ENCODE peak calls at places on chromosome 7, in eight cellular contexts. One of them, this sample, is unnamed. For H3K9me3 and H3K4me1, the result is how much of the 10 kb centered on the place peaks cover.

GRCh38 chr7:51592822-51593221 is 276.2 kb upstream of the COBL start:
- DNase-seq in adrenal gland: no peak
- DNase-seq in IMR-90: no peak
- DNase-seq in A549: no peak
- DNase-seq in psoas muscle: no peak
- DNase-seq in endodermal cell: no peak
- DNase-seq in mammary epithelial cell: no peak
- DNase-seq in aorta: no peak
- DNase-seq in this sample: no peak

GRCh38 chr7:103113164-103113563 is 35.7 kb downstream of the NAPEPLD start:
- DNase-seq in adrenal gland: no peak
- DNase-seq in IMR-90: peak
- DNase-seq in A549: no peak
- DNase-seq in psoas muscle: no peak
- DNase-seq in endodermal cell: no peak
- DNase-seq in mammary epithelial cell: peak
- DNase-seq in aorta: no peak
- DNase-seq in this sample: peak

GRCh38 chr7:129089521-129090212 is 34.8 kb upstream of the TNPO3 start:
- DNase-seq in adrenal gland: no peak
- DNase-seq in IMR-90: no peak
- DNase-seq in A549: no peak
- DNase-seq in psoas muscle: no peak
- DNase-seq in endodermal cell: peak
- DNase-seq in mammary epithelial cell: no peak
- DNase-seq in aorta: no peak
- DNase-seq in this sample: no peak

GRCh38 chr7:106794276-106795136 is 70.6 kb upstream of the PIK3CG start:
- DNase-seq in adrenal gland: no peak
- DNase-seq in IMR-90: no peak
- DNase-seq in A549: no peak
- DNase-seq in psoas muscle: no peak
- DNase-seq in endodermal cell: no peak
- DNase-seq in mammary epithelial cell: no peak
- DNase-seq in aorta: no peak
- DNase-seq in this sample: no peak

GRCh38 chr7:2821161-2821841 is 22.8 kb downstream of the GNA12 start:
- DNase-seq in adrenal gland: peak
- DNase-seq in IMR-90: peak
- DNase-seq in A549: peak
- DNase-seq in psoas muscle: no peak
- DNase-seq in endodermal cell: peak
- DNase-seq in mammary epithelial cell: peak
- DNase-seq in aorta: no peak
- DNase-seq in this sample: peak

GRCh38 chr7:105046414-105046813 is 32.4 kb downstream of the KMT2E start:
- DNase-seq in adrenal gland: no peak
- DNase-seq in IMR-90: peak
- DNase-seq in A549: no peak
- DNase-seq in psoas muscle: no peak
- DNase-seq in endodermal cell: no peak
- DNase-seq in mammary epithelial cell: peak
- DNase-seq in aorta: no peak
- DNase-seq in this sample: no peak

GRCh38 chr7:108455833-108456677 is at the start of gene NRCAM:
- DNase-seq in adrenal gland: peak
- DNase-seq in IMR-90: no peak
- DNase-seq in A549: peak
- DNase-seq in psoas muscle: peak
- DNase-seq in endodermal cell: peak
- DNase-seq in mammary epithelial cell: peak
- DNase-seq in aorta: peak
- DNase-seq in this sample: peak

GRCh38 chr7:140364819-140365218 is 33.5 kb downstream of the SLC37A3 start:
- DNase-seq in adrenal gland: no peak
- DNase-seq in IMR-90: no peak
- DNase-seq in A549: no peak
- DNase-seq in psoas muscle: no peak
- DNase-seq in endodermal cell: no peak
- DNase-seq in mammary epithelial cell: peak
- DNase-seq in aorta: no peak
- DNase-seq in this sample: no peak

GRCh38 chr7:51046103-51046466 is 263.4 kb upstream of the GRB10 start:
- DNase-seq in adrenal gland: no peak
- DNase-seq in IMR-90: no peak
- DNase-seq in A549: no peak
- DNase-seq in psoas muscle: no peak
- DNase-seq in endodermal cell: no peak
- DNase-seq in mammary epithelial cell: no peak
- DNase-seq in aorta: no peak
- DNase-seq in this sample: no peak

GRCh38 chr7:42283553-42283952 is 46.5 kb upstream of the GLI3 start:
- DNase-seq in adrenal gland: no peak
- DNase-seq in IMR-90: no peak
- DNase-seq in A549: no peak
- DNase-seq in psoas muscle: peak
- DNase-seq in endodermal cell: no peak
- DNase-seq in mammary epithelial cell: peak
- DNase-seq in aorta: no peak
- DNase-seq in this sample: no peak

GRCh38 chr7:130732980-130733865 is 784 bp downstream of the KLF14 start:
- DNase-seq in adrenal gland: peak
- DNase-seq in IMR-90: peak
- DNase-seq in A549: peak
- DNase-seq in psoas muscle: peak
- DNase-seq in endodermal cell: peak
- DNase-seq in mammary epithelial cell: no peak
- DNase-seq in aorta: no peak
- DNase-seq in this sample: no peak

GRCh38 chr7:24052572-24053223 is 231.3 kb upstream of the NPY start:
- DNase-seq in adrenal gland: no peak
- DNase-seq in IMR-90: peak
- DNase-seq in A549: no peak
- DNase-seq in psoas muscle: no peak
- DNase-seq in endodermal cell: no peak
- DNase-seq in mammary epithelial cell: peak
- DNase-seq in aorta: no peak
- DNase-seq in this sample: peak

GRCh38 chr7:27200761-27201230 is 905 bp upstream of the HOXA13 start:
- DNase-seq in adrenal gland: peak
- DNase-seq in IMR-90: no peak
- DNase-seq in A549: no peak
- DNase-seq in psoas muscle: no peak
- DNase-seq in endodermal cell: peak
- DNase-seq in mammary epithelial cell: peak
- DNase-seq in aorta: peak
- DNase-seq in this sample: no peak

GRCh38 chr7:70434376-70434775 is 697.6 kb upstream of the GALNT17 start:
- DNase-seq in adrenal gland: no peak
- DNase-seq in IMR-90: no peak
- DNase-seq in A549: no peak
- DNase-seq in psoas muscle: no peak
- DNase-seq in endodermal cell: no peak
- DNase-seq in mammary epithelial cell: no peak
- DNase-seq in aorta: no peak
- DNase-seq in this sample: no peak

GRCh38 chr7:130154131-130154500 is 51.1 kb downstream of the TMEM209 start:
- DNase-seq in adrenal gland: no peak
- DNase-seq in IMR-90: no peak
- DNase-seq in A549: no peak
- DNase-seq in psoas muscle: no peak
- DNase-seq in endodermal cell: peak
- DNase-seq in mammary epithelial cell: no peak
- DNase-seq in aorta: no peak
- DNase-seq in this sample: no peak

GRCh38 chr7:49852619-49853462 is 79.4 kb downstream of the VWC2 start:
- DNase-seq in adrenal gland: peak
- DNase-seq in IMR-90: peak
- DNase-seq in A549: peak
- DNase-seq in psoas muscle: no peak
- DNase-seq in endodermal cell: peak
- DNase-seq in mammary epithelial cell: peak
- DNase-seq in aorta: no peak
- DNase-seq in this sample: peak

GRCh38 chr7:150737265-150738055 is at the start of gene GIMAP5:
- DNase-seq in adrenal gland: no peak
- DNase-seq in IMR-90: no peak
- DNase-seq in A549: no peak
- DNase-seq in psoas muscle: no peak
- DNase-seq in endodermal cell: no peak
- DNase-seq in mammary epithelial cell: no peak
- DNase-seq in aorta: no peak
- DNase-seq in this sample: no peak

GRCh38 chr7:121428857-121429489 is 32.9 kb upstream of the FAM3C start:
- DNase-seq in adrenal gland: no peak
- DNase-seq in IMR-90: peak
- DNase-seq in A549: no peak
- DNase-seq in psoas muscle: no peak
- DNase-seq in endodermal cell: no peak
- DNase-seq in mammary epithelial cell: peak
- DNase-seq in aorta: no peak
- DNase-seq in this sample: no peak

GRCh38 chr7:56449762-56450161 is 333.5 kb upstream of the NUPR2 start:
- DNase-seq in adrenal gland: no peak
- DNase-seq in IMR-90: no peak
- DNase-seq in A549: no peak
- DNase-seq in psoas muscle: no peak
- DNase-seq in endodermal cell: no peak
- DNase-seq in mammary epithelial cell: no peak
- DNase-seq in aorta: no peak
- DNase-seq in this sample: no peak
- H3K9me3 ChIP-seq in adrenal gland: under half
- H3K9me3 ChIP-seq in IMR-90: under half
- H3K9me3 ChIP-seq in A549: under half
- H3K9me3 ChIP-seq in psoas muscle: under half
- H3K9me3 ChIP-seq in endodermal cell: half or more
- H3K9me3 ChIP-seq in mammary epithelial cell: under half
- H3K9me3 ChIP-seq in aorta: under half
- H3K9me3 ChIP-seq in this sample: under half

GRCh38 chr7:32385316-32385956 is 104.7 kb downstream of the LSM5 start:
- DNase-seq in adrenal gland: no peak
- DNase-seq in IMR-90: no peak
- DNase-seq in A549: no peak
- DNase-seq in psoas muscle: no peak
- DNase-seq in endodermal cell: no peak
- DNase-seq in mammary epithelial cell: no peak
- DNase-seq in aorta: no peak
- DNase-seq in this sample: no peak
- H3K4me1 ChIP-seq in adrenal gland: under half
- H3K4me1 ChIP-seq in IMR-90: under half
- H3K4me1 ChIP-seq in A549: under half
- H3K4me1 ChIP-seq in psoas muscle: under half
- H3K4me1 ChIP-seq in endodermal cell: under half
- H3K4me1 ChIP-seq in mammary epithelial cell: under half
- H3K4me1 ChIP-seq in aorta: under half
- H3K4me1 ChIP-seq in this sample: under half

GRCh38 chr7:98869001-98869373 is 827 bp downstream of the TMEM130 start:
- DNase-seq in adrenal gland: no peak
- DNase-seq in IMR-90: no peak
- DNase-seq in A549: no peak
- DNase-seq in psoas muscle: no peak
- DNase-seq in endodermal cell: no peak
- DNase-seq in mammary epithelial cell: no peak
- DNase-seq in aorta: no peak
- DNase-seq in this sample: no peak

GRCh38 chr7:98870807-98871491 is 1.1 kb upstream of the TMEM130 start:
- DNase-seq in adrenal gland: peak
- DNase-seq in IMR-90: no peak
- DNase-seq in A549: no peak
- DNase-seq in psoas muscle: no peak
- DNase-seq in endodermal cell: peak
- DNase-seq in mammary epithelial cell: no peak
- DNase-seq in aorta: peak
- DNase-seq in this sample: no peak

GRCh38 chr7:98870071-98870651 is 347 bp upstream of the TMEM130 start:
- DNase-seq in adrenal gland: peak
- DNase-seq in IMR-90: peak
- DNase-seq in A549: peak
- DNase-seq in psoas muscle: peak
- DNase-seq in endodermal cell: peak
- DNase-seq in mammary epithelial cell: peak
- DNase-seq in aorta: peak
- DNase-seq in this sample: peak

GRCh38 chr7:98868450-98868849 is 1.4 kb downstream of the TMEM130 start:
- DNase-seq in adrenal gland: no peak
- DNase-seq in IMR-90: no peak
- DNase-seq in A549: no peak
- DNase-seq in psoas muscle: no peak
- DNase-seq in endodermal cell: no peak
- DNase-seq in mammary epithelial cell: no peak
- DNase-seq in aorta: no peak
- DNase-seq in this sample: no peak

DNA sequence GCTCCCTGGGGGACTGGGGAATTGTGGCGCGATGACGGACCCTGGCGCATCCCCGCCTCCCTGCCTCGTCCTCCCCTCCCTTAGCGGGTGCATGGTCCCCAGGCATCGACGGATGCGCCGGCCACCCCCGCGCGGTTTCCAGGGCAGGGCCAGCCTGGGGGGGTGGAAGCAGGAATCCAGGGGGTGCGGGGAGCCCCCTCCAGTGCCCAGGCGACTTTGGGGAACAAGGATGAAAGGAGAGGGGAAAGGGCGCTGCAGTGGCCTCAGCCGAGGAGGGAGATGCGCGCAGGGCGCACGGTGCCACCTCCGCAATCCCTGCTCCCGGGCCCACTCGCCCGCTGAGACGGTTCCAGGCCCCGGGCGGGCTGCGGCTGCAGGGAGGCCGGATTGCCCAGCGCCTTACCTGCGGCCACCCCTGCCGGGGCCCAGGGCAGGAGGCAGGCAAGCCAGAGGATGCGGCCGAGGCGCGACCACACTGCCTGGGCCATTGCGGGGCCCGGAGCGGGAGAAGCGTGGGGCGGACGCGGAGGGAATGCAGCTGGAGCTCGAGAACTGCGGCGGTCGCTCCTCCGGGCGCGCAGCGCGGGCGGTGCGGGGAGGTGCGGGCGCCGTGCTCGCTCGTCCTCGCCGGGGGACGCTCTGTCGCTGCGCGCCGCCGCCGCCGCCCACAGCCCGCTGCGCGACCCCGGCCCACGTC is at the start of gene TMEM130:
- DNase-seq in adrenal gland: no peak
- DNase-seq in IMR-90: no peak
- DNase-seq in A549: no peak
- DNase-seq in psoas muscle: no peak
- DNase-seq in endodermal cell: peak
- DNase-seq in mammary epithelial cell: no peak
- DNase-seq in aorta: peak
- DNase-seq in this sample: no peak
- H3K27ac ChIP-seq in adrenal gland: no peak
- H3K27ac ChIP-seq in IMR-90: no peak
- H3K27ac ChIP-seq in A549: peak
- H3K27ac ChIP-seq in psoas muscle: no peak
- H3K27ac ChIP-seq in endodermal cell: no peak
- H3K27ac ChIP-seq in mammary epithelial cell: no peak
- H3K27ac ChIP-seq in aorta: no peak
- H3K27ac ChIP-seq in this sample: no peak

DNA sequence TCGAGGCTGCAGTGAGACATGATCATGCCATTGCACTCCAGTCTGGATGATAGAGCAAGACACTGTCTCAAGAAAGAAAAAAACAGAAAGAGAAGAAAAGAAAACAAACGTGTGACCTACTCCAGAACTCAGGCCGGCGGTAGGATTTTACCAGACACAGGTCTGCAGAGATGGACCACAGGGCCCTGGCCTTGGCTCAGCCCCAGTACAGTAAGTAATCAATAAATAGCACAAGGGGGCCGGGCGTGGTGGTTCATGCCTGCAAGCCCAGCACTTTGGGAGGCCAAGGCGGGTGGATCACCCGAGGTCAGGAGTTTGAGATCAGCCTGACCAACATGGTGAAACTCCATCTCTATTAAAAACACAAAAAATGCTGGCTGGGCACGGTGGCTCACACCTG is 35.5 kb upstream of the TNRC18 start:
- DNase-seq in adrenal gland: no peak
- DNase-seq in IMR-90: no peak
- DNase-seq in A549: no peak
- DNase-seq in psoas muscle: no peak
- DNase-seq in endodermal cell: no peak
- DNase-seq in mammary epithelial cell: no peak
- DNase-seq in aorta: no peak
- DNase-seq in this sample: no peak
- H3K9me3 ChIP-seq in adrenal gland: under half
- H3K9me3 ChIP-seq in IMR-90: under half
- H3K9me3 ChIP-seq in A549: under half
- H3K9me3 ChIP-seq in psoas muscle: under half
- H3K9me3 ChIP-seq in endodermal cell: under half
- H3K9me3 ChIP-seq in mammary epithelial cell: under half
- H3K9me3 ChIP-seq in aorta: under half
- H3K9me3 ChIP-seq in this sample: under half

This sample was measured in A673.